ENCODE peak calls at places on chromosome 17, in seven cellular contexts. C is effector memory CD4-positive, alpha-beta T cell; W is adrenal gland; B is tibial artery; L is CD4-positive, alpha-beta T cell; Y is caudate nucleus; M is naive thymus-derived CD4-positive, alpha-beta T cell. O is an unnamed sample.

GRCh38 chr17:61834610-61835009 is 28.7 kb downstream of the BRIP1 start:
- DNase-seq in L (no peak), C (no peak), B (no peak), M (no peak), Y (no peak), W (no peak), O (no peak)

GRCh38 chr17:75277664-75278071 is 6.6 kb upstream of the MIF4GD start:
- DNase-seq in C (no peak), M (no peak), Y (no peak), W (no peak), L (no peak), B (no peak), O (no peak)

GRCh38 chr17:50863221-50863843 is 2.8 kb downstream of the TOB1 start:
- DNase-seq in L (no peak), B (no peak), C (no peak), W (peak), M (no peak), Y (no peak), O (peak)

GRCh38 chr17:42853004-42853403 is 2.0 kb downstream of the AOC3 start:
- DNase-seq in Y (no peak), W (no peak), M (no peak), L (no peak), B (peak), C (no peak), O (no peak)

GRCh38 chr17:77248216-77249054 is 107.7 kb downstream of the SEC14L1 start:
- DNase-seq in C (no peak), W (no peak), Y (no peak), L (no peak), B (no peak), M (no peak), O (no peak)

GRCh38 chr17:79262624-79263023 is 188.0 kb downstream of the ENGASE start:
- DNase-seq in C (no peak), B (no peak), L (no peak), Y (no peak), M (no peak), W (no peak), O (no peak)

GRCh38 chr17:75549246-75550138 is 24.0 kb downstream of the LLGL2 start:
- DNase-seq in M (no peak), L (no peak), B (no peak), C (no peak), W (no peak), Y (no peak), O (no peak)

GRCh38 chr17:12415031-12415430 is 250.7 kb upstream of the MYOCD start:
- DNase-seq in B (no peak), Y (no peak), C (no peak), L (no peak), M (no peak), W (no peak), O (no peak)

GRCh38 chr17:18919963-18920362 is 32.0 kb upstream of the SLC5A10 start:
- DNase-seq in M (no peak), Y (no peak), L (no peak), C (no peak), B (no peak), W (no peak), O (no peak)

GRCh38 chr17:37273419-37274051 is 102.2 kb upstream of the C17orf78 start:
- DNase-seq in M (no peak), B (no peak), Y (no peak), L (no peak), W (no peak), C (no peak), O (no peak)

GRCh38 chr17:10907370-10907769 is 69.5 kb upstream of the PIRT start:
- DNase-seq in Y (no peak), M (no peak), B (no peak), W (no peak), L (no peak), C (no peak), O (no peak)

GRCh38 chr17:80584171-80584905 is 39.7 kb downstream of the RPTOR start:
- DNase-seq in B (no peak), W (no peak), M (no peak), C (no peak), Y (no peak), L (no peak), O (no peak)

GRCh38 chr17:32386844-32387243 is 36.9 kb downstream of the ZNF207 start:
- DNase-seq in L (no peak), M (no peak), C (no peak), W (no peak), B (no peak), Y (no peak), O (no peak)

GRCh38 chr17:36544049-36544319 is 735 bp upstream of the GGNBP2 start:
- DNase-seq in B (peak), W (no peak), L (no peak), C (no peak), M (no peak), Y (no peak), O (peak)

GRCh38 chr17:40175928-40176327 is 1.3 kb upstream of the RAPGEFL1 start:
- DNase-seq in L (no peak), W (no peak), M (no peak), B (no peak), C (no peak), Y (no peak), O (no peak)

GRCh38 chr17:28949185-28950016 is 1.9 kb downstream of the PHF12 start:
- DNase-seq in C (peak), M (peak), Y (peak), B (peak), L (peak), W (peak), O (peak)

GRCh38 chr17:53129863-53130262 is 692.9 kb upstream of the KIF2B start:
- DNase-seq in M (no peak), L (no peak), B (no peak), Y (no peak), W (no peak), C (no peak), O (no peak)

GRCh38 chr17:31416503-31416923 is 25.0 kb downstream of the RAB11FIP4 start:
- DNase-seq in L (no peak), M (no peak), C (no peak), Y (peak), W (no peak), B (no peak), O (peak)

GRCh38 chr17:7464081-7464480 is 15.3 kb downstream of the ZBTB4 start:
- DNase-seq in L (no peak), C (no peak), W (no peak), Y (no peak), M (no peak), B (no peak), O (no peak)
- H3K27ac ChIP-seq in L (no peak), C (no peak), W (no peak), Y (no peak), M (no peak), B (no peak), O (no peak)

DNA sequence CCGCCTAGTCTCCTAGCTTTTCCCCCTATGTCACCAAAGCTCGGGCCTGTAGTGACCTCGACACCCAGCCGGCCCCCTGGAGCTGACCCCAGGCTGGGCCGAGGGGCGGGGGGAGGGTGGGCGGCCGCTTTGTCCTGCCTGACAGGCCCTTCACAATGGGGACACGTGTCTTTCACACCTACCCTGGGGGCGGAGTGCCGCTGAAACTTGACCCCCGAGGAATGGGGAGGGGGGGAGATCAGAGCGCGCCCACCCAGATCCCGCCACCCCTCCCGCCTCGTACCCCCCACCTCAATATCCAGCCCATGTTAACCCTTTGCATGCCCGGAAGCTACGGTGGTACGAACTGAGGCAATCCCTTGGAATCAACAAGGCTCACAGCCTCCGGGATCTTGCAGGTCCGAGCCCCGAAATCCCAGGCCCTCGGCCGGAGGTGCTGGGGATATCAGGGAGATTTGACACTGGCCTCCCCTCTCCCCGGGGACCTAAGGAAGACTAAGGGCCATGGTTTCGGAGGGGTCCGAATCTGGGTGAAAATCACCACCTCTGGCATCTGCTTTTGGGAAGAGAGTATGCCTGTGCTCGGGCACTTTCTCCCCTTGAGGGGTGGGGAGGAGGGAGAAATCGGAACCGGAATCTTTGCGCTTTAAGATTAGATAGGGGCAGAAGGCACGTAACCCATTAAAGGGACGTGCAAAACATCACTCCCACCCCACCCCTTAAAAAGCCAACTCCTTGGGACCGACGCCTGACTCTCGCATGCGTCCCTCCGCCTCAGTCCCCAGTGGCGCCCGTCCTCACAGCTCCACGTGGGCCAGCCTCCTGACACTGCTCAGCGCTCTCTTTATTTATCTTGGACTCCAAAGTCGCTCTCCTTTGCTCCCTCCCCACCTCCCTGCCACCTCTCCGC is 2.6 kb downstream of the NOG start:
- DNase-seq in M (no peak), W (no peak), L (peak), C (no peak), B (no peak), Y (no peak), O (no peak)
- H3K27ac ChIP-seq in M (peak), W (no peak), L (peak), C (no peak), B (no peak), Y (no peak), O (no peak)

GRCh38 chr17:67500261-67500660 is 123.2 kb downstream of the PITPNC1 start:
- DNase-seq in W (no peak), C (no peak), L (no peak), Y (no peak), M (no peak), B (no peak), O (no peak)
- H3K27ac ChIP-seq in W (no peak), C (no peak), L (no peak), Y (no peak), M (no peak), B (no peak), O (no peak)

DNA sequence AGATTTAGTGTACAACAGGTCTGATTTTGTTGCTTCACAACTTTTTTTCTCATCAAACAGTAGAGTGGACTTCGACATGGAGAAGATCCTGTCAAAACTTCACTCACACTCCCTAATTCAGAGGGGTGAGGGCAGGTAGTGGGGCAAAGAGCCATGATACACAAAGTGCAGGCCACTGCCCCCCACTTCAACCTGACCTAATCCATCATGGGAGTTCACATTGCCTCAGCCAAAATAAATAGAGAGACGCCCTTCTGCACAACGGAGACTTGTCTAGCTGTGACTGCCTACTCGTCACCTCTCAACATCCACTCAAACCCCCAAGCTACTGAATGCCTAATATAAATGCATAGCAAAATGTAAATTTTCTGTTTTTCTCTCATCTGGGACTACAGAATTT is 213.2 kb downstream of the PMP22 start:
- DNase-seq in B (no peak), L (no peak), M (no peak), W (no peak), Y (no peak), C (no peak), O (no peak)
- H3K27ac ChIP-seq in B (no peak), L (no peak), M (no peak), W (no peak), Y (no peak), C (no peak), O (no peak)

GRCh38 chr17:21375757-21376584 is at the start of gene KCNJ12:
- DNase-seq in W (no peak), C (no peak), L (no peak), Y (no peak), M (no peak), B (no peak), O (no peak)
- H3K27ac ChIP-seq in W (no peak), C (no peak), L (no peak), Y (no peak), M (no peak), B (peak), O (no peak)

GRCh38 chr17:2903193-2903974 is 107.1 kb downstream of the RAP1GAP2 start:
- DNase-seq in Y (no peak), M (no peak), L (no peak), W (no peak), C (no peak), B (no peak), O (no peak)
- H3K27ac ChIP-seq in Y (no peak), M (no peak), L (no peak), W (no peak), C (no peak), B (no peak), O (no peak)

GRCh38 chr17:82545071-82545462 is 25.5 kb downstream of the FOXK2 start:
- DNase-seq in L (no peak), C (no peak), M (no peak), B (peak), Y (no peak), W (no peak), O (no peak)

GRCh38 chr17:82547981-82548380 is 28.4 kb downstream of the FOXK2 start:
- DNase-seq in Y (no peak), B (no peak), L (no peak), W (no peak), C (no peak), M (no peak), O (no peak)

GRCh38 chr17:82548681-82549303 is 29.3 kb downstream of the FOXK2 start:
- DNase-seq in W (peak), M (no peak), Y (no peak), C (no peak), B (peak), L (no peak), O (no peak)

GRCh38 chr17:82542439-82542838 is 22.9 kb downstream of the FOXK2 start:
- DNase-seq in B (no peak), W (no peak), L (no peak), Y (no peak), C (no peak), M (no peak), O (no peak)

DNA sequence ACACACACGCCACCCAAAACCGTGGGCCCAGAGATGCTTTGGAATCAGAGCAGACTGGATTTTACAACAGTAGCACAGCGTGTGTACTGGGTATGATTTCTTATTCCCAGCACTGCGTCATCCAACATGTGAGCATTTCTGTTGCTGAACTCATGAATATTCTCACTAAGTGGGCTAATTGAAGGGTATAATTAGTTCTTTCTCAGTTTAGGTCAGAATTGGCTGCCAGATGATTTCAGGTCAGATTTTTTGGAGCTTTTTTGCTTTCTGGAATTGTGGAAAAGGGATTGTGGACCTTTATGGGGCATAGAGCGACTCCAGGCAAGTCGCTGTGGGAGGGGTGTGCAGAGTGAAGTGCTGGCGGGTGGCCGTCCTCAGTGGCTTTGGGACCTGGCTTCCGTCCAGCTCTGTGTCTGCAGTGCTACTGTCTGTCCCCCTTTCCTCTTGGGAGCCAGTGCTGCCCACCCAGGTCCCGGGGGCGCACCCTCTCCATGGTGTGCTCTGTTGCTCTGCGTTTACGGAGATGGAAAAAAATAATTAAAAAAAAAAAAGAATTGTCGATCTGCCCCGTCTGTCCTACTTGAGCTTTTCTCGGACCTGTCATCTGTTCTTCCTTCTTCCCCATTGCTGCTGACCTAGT is 25.0 kb downstream of the FOXK2 start:
- DNase-seq in W (no peak), M (no peak), B (peak), Y (no peak), L (no peak), C (no peak), O (no peak)
- H3K27ac ChIP-seq in W (no peak), M (no peak), B (peak), Y (peak), L (no peak), C (no peak), O (no peak)

DNA sequence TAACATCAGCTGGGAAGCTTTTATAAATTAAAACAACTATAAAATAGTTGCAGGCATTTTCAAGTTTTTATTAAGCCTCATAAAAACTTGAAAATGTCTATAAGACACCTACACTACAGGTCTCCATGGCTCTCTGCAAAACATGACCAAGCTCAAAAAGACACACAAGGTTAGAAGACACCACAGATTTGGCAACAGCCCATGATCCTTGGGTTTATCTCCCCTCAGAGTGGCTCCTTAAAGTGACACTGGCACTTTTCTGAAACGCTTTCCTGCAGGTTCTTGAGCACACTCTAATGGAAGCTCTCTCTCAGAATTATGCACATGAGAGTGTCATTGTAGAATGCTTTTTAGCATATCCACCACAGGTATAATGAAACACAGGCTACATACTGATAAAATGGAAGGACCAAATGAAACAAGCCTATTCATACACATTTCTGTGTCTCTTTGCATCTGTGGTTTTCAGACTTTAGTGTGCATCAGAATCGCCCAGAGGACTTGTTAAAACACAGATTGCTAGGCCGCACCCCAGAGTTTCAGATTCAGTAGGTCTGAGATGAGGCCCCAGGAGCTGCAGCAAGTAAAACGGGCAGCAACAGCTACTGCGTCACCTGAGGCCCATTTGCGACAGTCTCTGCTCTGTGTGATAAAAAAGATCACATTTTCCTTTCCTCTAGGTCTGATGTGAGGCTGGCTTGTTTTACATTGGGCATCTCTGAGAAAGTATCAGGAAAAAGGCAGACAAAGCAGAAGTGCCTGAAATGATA is 75.0 kb upstream of the WSB1 start:
- DNase-seq in C (no peak), Y (no peak), B (no peak), M (no peak), L (no peak), W (no peak), O (no peak)
- H3K27ac ChIP-seq in C (no peak), Y (no peak), B (no peak), M (no peak), L (no peak), W (no peak), O (no peak)

DNA sequence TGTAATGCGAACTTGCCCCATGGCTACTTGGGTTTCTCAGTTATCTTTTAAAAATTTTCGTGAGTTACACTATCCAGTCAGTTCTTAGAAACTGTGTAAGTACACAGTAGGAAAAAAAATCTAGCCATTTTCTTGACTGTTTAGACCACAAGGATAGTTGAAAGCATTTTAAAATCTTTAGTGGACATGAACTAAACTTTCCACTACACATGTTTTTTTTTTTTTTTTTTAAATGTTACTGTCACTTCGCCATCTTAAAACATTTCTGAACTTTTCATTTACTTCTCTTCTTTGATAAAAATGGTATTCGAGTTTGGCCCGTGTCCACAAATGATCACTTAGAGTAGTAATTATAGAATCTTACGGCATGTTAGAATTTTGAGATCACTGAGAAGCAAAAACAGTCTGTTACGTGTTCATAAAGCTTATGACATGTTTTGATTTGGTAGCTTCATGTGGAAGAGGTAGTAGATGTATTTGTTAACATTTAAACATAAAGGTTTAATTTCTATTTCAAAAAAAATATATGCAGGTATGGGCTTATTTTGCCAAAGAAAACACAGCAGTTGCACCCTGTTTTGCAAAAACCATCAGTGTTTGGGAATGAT is 1.0 kb downstream of the NSRP1 start:
- DNase-seq in B (no peak), M (no peak), L (no peak), W (no peak), C (no peak), Y (no peak), O (no peak)
- H3K27ac ChIP-seq in B (peak), M (peak), L (peak), W (peak), C (peak), Y (no peak), O (peak)

O was measured in substantia nigra.